ENCODE peak calls at places on chromosomes 5 and 9, in five cellular contexts. One of them, this sample, is unnamed. For H3K36me3, the result is how much of the 10 kb centered on the place peaks cover.

GRCh38 chr9:4430492-4431261 is 59.6 kb upstream of the SLC1A1 start:
- DNase-seq in colonic mucosa: no peak
- DNase-seq in neuronal stem cell: no peak
- DNase-seq in pancreas: no peak
- DNase-seq in neural progenitor cell: no peak
- DNase-seq in this sample: no peak

GRCh38 chr9:2022560-2022959 is 7.4 kb downstream of the SMARCA2 start:
- DNase-seq in colonic mucosa: no peak
- DNase-seq in neuronal stem cell: no peak
- DNase-seq in pancreas: no peak
- DNase-seq in neural progenitor cell: no peak
- DNase-seq in this sample: no peak

GRCh38 chr5:177369050-177369912 is 11.6 kb downstream of the RGS14 start:
- DNase-seq in colonic mucosa: no peak
- DNase-seq in neuronal stem cell: no peak
- DNase-seq in pancreas: no peak
- DNase-seq in neural progenitor cell: peak
- DNase-seq in this sample: peak

GRCh38 chr9:76297721-76298239 is 96.4 kb downstream of the RFK start:
- DNase-seq in colonic mucosa: no peak
- DNase-seq in neuronal stem cell: no peak
- DNase-seq in pancreas: no peak
- DNase-seq in neural progenitor cell: no peak
- DNase-seq in this sample: no peak

GRCh38 chr5:166581827-166582226 is 1709.6 kb upstream of the WWC1 start:
- DNase-seq in colonic mucosa: no peak
- DNase-seq in neuronal stem cell: no peak
- DNase-seq in pancreas: no peak
- DNase-seq in neural progenitor cell: no peak
- DNase-seq in this sample: no peak

GRCh38 chr5:159262472-159262858 is 625 bp upstream of the UBLCP1 start:
- DNase-seq in colonic mucosa: peak
- DNase-seq in neuronal stem cell: no peak
- DNase-seq in pancreas: no peak
- DNase-seq in neural progenitor cell: no peak
- DNase-seq in this sample: no peak

GRCh38 chr9:124133752-124134151 is 122.2 kb downstream of the LHX2 start:
- DNase-seq in colonic mucosa: peak
- DNase-seq in neuronal stem cell: no peak
- DNase-seq in pancreas: peak
- DNase-seq in neural progenitor cell: peak
- DNase-seq in this sample: peak

GRCh38 chr9:70479880-70480291 is 65.4 kb upstream of the KLF9 start:
- DNase-seq in colonic mucosa: peak
- DNase-seq in neuronal stem cell: no peak
- DNase-seq in pancreas: no peak
- DNase-seq in neural progenitor cell: peak
- DNase-seq in this sample: no peak

GRCh38 chr5:117405197-117405596 is 830.6 kb upstream of the SEMA6A start:
- DNase-seq in colonic mucosa: peak
- DNase-seq in neuronal stem cell: no peak
- DNase-seq in pancreas: no peak
- DNase-seq in neural progenitor cell: no peak
- DNase-seq in this sample: no peak

GRCh38 chr5:51495672-51496071 is 112.4 kb downstream of the ISL1 start:
- DNase-seq in colonic mucosa: no peak
- DNase-seq in neuronal stem cell: peak
- DNase-seq in pancreas: no peak
- DNase-seq in neural progenitor cell: no peak
- DNase-seq in this sample: no peak

GRCh38 chr9:4855861-4856260 is 63.1 kb downstream of the RCL1 start:
- DNase-seq in colonic mucosa: no peak
- DNase-seq in neuronal stem cell: no peak
- DNase-seq in pancreas: no peak
- DNase-seq in neural progenitor cell: no peak
- DNase-seq in this sample: peak

GRCh38 chr9:105047652-105048031 is 119.7 kb upstream of the ABCA1 start:
- DNase-seq in colonic mucosa: no peak
- DNase-seq in neuronal stem cell: no peak
- DNase-seq in pancreas: no peak
- DNase-seq in neural progenitor cell: no peak
- DNase-seq in this sample: no peak

GRCh38 chr9:79482078-79482477 is 89.7 kb upstream of the TLE4 start:
- DNase-seq in colonic mucosa: no peak
- DNase-seq in neuronal stem cell: no peak
- DNase-seq in pancreas: no peak
- DNase-seq in neural progenitor cell: no peak
- DNase-seq in this sample: no peak

GRCh38 chr5:179055436-179055835 is 4.7 kb upstream of the ZNF354C start:
- DNase-seq in colonic mucosa: no peak
- DNase-seq in neuronal stem cell: no peak
- DNase-seq in pancreas: no peak
- DNase-seq in neural progenitor cell: no peak
- DNase-seq in this sample: no peak

GRCh38 chr5:146025108-146025507 is 80.3 kb downstream of the PLAC8L1 start:
- DNase-seq in colonic mucosa: peak
- DNase-seq in neuronal stem cell: no peak
- DNase-seq in pancreas: no peak
- DNase-seq in neural progenitor cell: no peak
- DNase-seq in this sample: no peak

GRCh38 chr5:79030663-79031480 is 38.6 kb downstream of the DMGDH start:
- DNase-seq in colonic mucosa: no peak
- DNase-seq in neuronal stem cell: no peak
- DNase-seq in pancreas: no peak
- DNase-seq in neural progenitor cell: no peak
- DNase-seq in this sample: peak

GRCh38 chr5:40716000-40716399 is 36.3 kb downstream of the PTGER4 start:
- DNase-seq in colonic mucosa: no peak
- DNase-seq in neuronal stem cell: no peak
- DNase-seq in pancreas: no peak
- DNase-seq in neural progenitor cell: no peak
- DNase-seq in this sample: no peak

GRCh38 chr5:148897842-148898241 is 71.4 kb downstream of the ADRB2 start:
- DNase-seq in colonic mucosa: peak
- DNase-seq in neuronal stem cell: no peak
- DNase-seq in pancreas: no peak
- DNase-seq in neural progenitor cell: no peak
- DNase-seq in this sample: no peak

GRCh38 chr9:91266457-91266856 is 95.3 kb downstream of the AUH start:
- DNase-seq in colonic mucosa: no peak
- DNase-seq in neuronal stem cell: no peak
- DNase-seq in pancreas: no peak
- DNase-seq in neural progenitor cell: no peak
- DNase-seq in this sample: no peak

GRCh38 chr9:7185612-7186011 is 427.8 kb downstream of the KDM4C start:
- DNase-seq in colonic mucosa: no peak
- DNase-seq in neuronal stem cell: no peak
- DNase-seq in pancreas: no peak
- DNase-seq in neural progenitor cell: peak
- DNase-seq in this sample: no peak

GRCh38 chr5:29197636-29198035 is 1995.8 kb upstream of the CDH6 start:
- DNase-seq in colonic mucosa: no peak
- DNase-seq in neuronal stem cell: no peak
- DNase-seq in pancreas: no peak
- DNase-seq in neural progenitor cell: no peak
- DNase-seq in this sample: no peak

GRCh38 chr9:121884057-121884512 is 209.0 kb downstream of the TTLL11 start:
- DNase-seq in colonic mucosa: no peak
- DNase-seq in neuronal stem cell: peak
- DNase-seq in pancreas: no peak
- DNase-seq in neural progenitor cell: peak
- DNase-seq in this sample: no peak

GRCh38 chr5:8908055-8908683 is 637.7 kb downstream of the SEMA5A start:
- DNase-seq in colonic mucosa: peak
- DNase-seq in neuronal stem cell: peak
- DNase-seq in pancreas: peak
- DNase-seq in neural progenitor cell: peak
- DNase-seq in this sample: peak

GRCh38 chr9:91843623-91844111 is 106.4 kb downstream of the ROR2 start:
- DNase-seq in colonic mucosa: no peak
- DNase-seq in neuronal stem cell: no peak
- DNase-seq in pancreas: no peak
- DNase-seq in neural progenitor cell: peak
- DNase-seq in this sample: peak

GRCh38 chr9:93890436-93890935 is 64.7 kb downstream of the BARX1 start:
- DNase-seq in colonic mucosa: no peak
- DNase-seq in neuronal stem cell: no peak
- DNase-seq in pancreas: no peak
- DNase-seq in neural progenitor cell: no peak
- DNase-seq in this sample: no peak

GRCh38 chr5:89265511-89266169 is 382.7 kb upstream of the MEF2C start:
- DNase-seq in colonic mucosa: no peak
- DNase-seq in neuronal stem cell: no peak
- DNase-seq in pancreas: no peak
- DNase-seq in neural progenitor cell: no peak
- DNase-seq in this sample: no peak

GRCh38 chr5:79243224-79243623 is 7.3 kb downstream of the JMY start:
- DNase-seq in colonic mucosa: no peak
- DNase-seq in neuronal stem cell: no peak
- DNase-seq in pancreas: no peak
- DNase-seq in neural progenitor cell: no peak
- DNase-seq in this sample: no peak

GRCh38 chr9:137673871-137674270 is 55.1 kb downstream of the EHMT1 start:
- DNase-seq in colonic mucosa: no peak
- DNase-seq in neuronal stem cell: no peak
- DNase-seq in pancreas: no peak
- DNase-seq in neural progenitor cell: no peak
- DNase-seq in this sample: no peak

GRCh38 chr5:173973614-173973969 is 15.4 kb upstream of the C5orf47 start:
- DNase-seq in colonic mucosa: no peak
- DNase-seq in neuronal stem cell: peak
- DNase-seq in pancreas: peak
- DNase-seq in neural progenitor cell: peak
- DNase-seq in this sample: no peak

GRCh38 chr5:173823721-173824567 is 64.2 kb upstream of the CPEB4 start:
- DNase-seq in colonic mucosa: peak
- DNase-seq in neuronal stem cell: peak
- DNase-seq in pancreas: no peak
- DNase-seq in neural progenitor cell: peak
- DNase-seq in this sample: no peak

GRCh38 chr9:114666841-114667240 is 9.2 kb upstream of the TEX53 start:
- DNase-seq in colonic mucosa: no peak
- DNase-seq in neuronal stem cell: no peak
- DNase-seq in pancreas: no peak
- DNase-seq in neural progenitor cell: no peak
- DNase-seq in this sample: no peak

GRCh38 chr5:151227918-151228447 is 4.1 kb upstream of the CCDC69 start:
- DNase-seq in colonic mucosa: no peak
- DNase-seq in neuronal stem cell: no peak
- DNase-seq in pancreas: no peak
- DNase-seq in neural progenitor cell: no peak
- DNase-seq in this sample: no peak

GRCh38 chr5:151231359-151231758 is 7.5 kb upstream of the CCDC69 start:
- DNase-seq in colonic mucosa: no peak
- DNase-seq in neuronal stem cell: no peak
- DNase-seq in pancreas: no peak
- DNase-seq in neural progenitor cell: no peak
- DNase-seq in this sample: no peak

GRCh38 chr5:151225475-151225874 is 1.6 kb upstream of the CCDC69 start:
- DNase-seq in colonic mucosa: no peak
- DNase-seq in neuronal stem cell: no peak
- DNase-seq in pancreas: peak
- DNase-seq in neural progenitor cell: no peak
- DNase-seq in this sample: no peak

GRCh38 chr5:151230048-151230680 is 6.3 kb upstream of the CCDC69 start:
- DNase-seq in colonic mucosa: no peak
- DNase-seq in neuronal stem cell: no peak
- DNase-seq in pancreas: no peak
- DNase-seq in neural progenitor cell: no peak
- DNase-seq in this sample: no peak

GRCh38 chr5:151228986-151229385 is 5.1 kb upstream of the CCDC69 start:
- DNase-seq in colonic mucosa: no peak
- DNase-seq in neuronal stem cell: no peak
- DNase-seq in pancreas: no peak
- DNase-seq in neural progenitor cell: no peak
- DNase-seq in this sample: no peak
- H3K4me3 ChIP-seq in colonic mucosa: no peak
- H3K4me3 ChIP-seq in neuronal stem cell: no peak
- H3K4me3 ChIP-seq in pancreas: no peak
- H3K4me3 ChIP-seq in neural progenitor cell: no peak
- H3K4me3 ChIP-seq in this sample: no peak

GRCh38 chr9:136465500-136466154 is 17.2 kb downstream of the SEC16A start:
- DNase-seq in colonic mucosa: no peak
- DNase-seq in neuronal stem cell: no peak
- DNase-seq in pancreas: no peak
- DNase-seq in neural progenitor cell: no peak
- DNase-seq in this sample: no peak

GRCh38 chr9:136467766-136468165 is 15.1 kb downstream of the SEC16A start:
- DNase-seq in colonic mucosa: no peak
- DNase-seq in neuronal stem cell: no peak
- DNase-seq in pancreas: no peak
- DNase-seq in neural progenitor cell: no peak
- DNase-seq in this sample: no peak

GRCh38 chr9:136463578-136463977 is 19.3 kb downstream of the SEC16A start:
- DNase-seq in colonic mucosa: no peak
- DNase-seq in neuronal stem cell: no peak
- DNase-seq in pancreas: no peak
- DNase-seq in neural progenitor cell: no peak
- DNase-seq in this sample: no peak

GRCh38 chr9:136464241-136464640 is 18.6 kb downstream of the SEC16A start:
- DNase-seq in colonic mucosa: no peak
- DNase-seq in neuronal stem cell: no peak
- DNase-seq in pancreas: no peak
- DNase-seq in neural progenitor cell: no peak
- DNase-seq in this sample: no peak

DNA sequence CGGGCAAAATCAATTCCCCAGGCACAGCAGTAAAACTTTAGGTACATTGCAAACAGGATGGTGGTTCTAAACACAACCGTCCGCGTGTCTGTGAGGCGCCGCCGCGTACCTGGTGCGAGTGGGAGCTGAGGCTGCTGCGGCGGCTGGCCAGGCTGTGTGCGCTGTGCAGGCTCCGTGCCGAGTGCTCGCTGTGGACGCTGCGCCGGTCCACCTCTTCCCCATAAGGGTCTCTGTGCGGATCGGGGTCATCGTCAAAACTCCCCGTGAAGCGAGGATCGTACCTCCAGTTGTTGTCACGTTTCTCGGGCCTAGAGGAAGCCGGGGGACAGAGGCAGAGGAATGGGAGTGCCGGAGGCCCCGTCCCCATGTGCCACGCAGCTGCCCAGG is 16.7 kb downstream of the SEC16A start:
- DNase-seq in colonic mucosa: no peak
- DNase-seq in neuronal stem cell: no peak
- DNase-seq in pancreas: no peak
- DNase-seq in neural progenitor cell: no peak
- DNase-seq in this sample: no peak
- H3K36me3 ChIP-seq in colonic mucosa: half or more
- H3K36me3 ChIP-seq in neuronal stem cell: half or more
- H3K36me3 ChIP-seq in pancreas: under half
- H3K36me3 ChIP-seq in neural progenitor cell: under half
- H3K36me3 ChIP-seq in this sample: half or more

GRCh38 chr5:73121109-73121443 is 701 bp downstream of the TMEM171 start:
- DNase-seq in colonic mucosa: no peak
- DNase-seq in neuronal stem cell: no peak
- DNase-seq in pancreas: no peak
- DNase-seq in neural progenitor cell: no peak
- DNase-seq in this sample: no peak
- H3K4me3 ChIP-seq in colonic mucosa: peak
- H3K4me3 ChIP-seq in neuronal stem cell: peak
- H3K4me3 ChIP-seq in pancreas: no peak
- H3K4me3 ChIP-seq in neural progenitor cell: peak
- H3K4me3 ChIP-seq in this sample: no peak

GRCh38 chr9:107333363-107333762 is 50.3 kb downstream of the RAD23B start:
- DNase-seq in colonic mucosa: no peak
- DNase-seq in neuronal stem cell: no peak
- DNase-seq in pancreas: no peak
- DNase-seq in neural progenitor cell: no peak
- DNase-seq in this sample: no peak
- H3K36me3 ChIP-seq in colonic mucosa: under half
- H3K36me3 ChIP-seq in neuronal stem cell: half or more
- H3K36me3 ChIP-seq in pancreas: under half
- H3K36me3 ChIP-seq in neural progenitor cell: under half
- H3K36me3 ChIP-seq in this sample: half or more